ENCODE peak calls at places on chromosomes 3 and 15, in six cellular contexts. Y, D, H, B, J and L are unnamed samples.

GRCh38 chr15:42547926-42548257 is 701 bp downstream of the LRRC57 start:
- DNase-seq in B (peak), H (peak), J (no peak), D (peak), Y (no peak), L (peak)

GRCh38 chr15:90345859-90346258 is 6.2 kb upstream of the ZNF774 start:
- DNase-seq in B (no peak), D (no peak), Y (no peak), H (no peak), J (no peak), L (no peak)

GRCh38 chr3:38008191-38008701 is 17.7 kb downstream of the VILL start:
- DNase-seq in D (no peak), J (no peak), B (no peak), H (no peak), Y (no peak), L (no peak)

GRCh38 chr3:126519506-126520455 is 2.2 kb upstream of the UROC1 start:
- DNase-seq in J (no peak), B (no peak), Y (no peak), H (no peak), D (no peak), L (no peak)

GRCh38 chr3:58058654-58059263 is 50.5 kb downstream of the FLNB start:
- DNase-seq in J (no peak), Y (no peak), D (no peak), H (peak), B (no peak), L (peak)

GRCh38 chr15:57747206-57747605 is 40.7 kb downstream of the POLR2M start:
- DNase-seq in Y (no peak), D (no peak), H (no peak), B (no peak), J (no peak), L (no peak)

GRCh38 chr15:68807249-68807648 is 13.4 kb downstream of the ANP32A start:
- DNase-seq in J (no peak), H (no peak), D (no peak), Y (no peak), B (no peak), L (no peak)

GRCh38 chr3:23691343-23691895 is 114.3 kb upstream of the UBE2E1 start:
- DNase-seq in B (no peak), J (no peak), H (no peak), Y (no peak), D (no peak), L (peak)

GRCh38 chr15:89361451-89362202 is 27.0 kb upstream of the POLG start:
- DNase-seq in Y (peak), D (peak), B (peak), H (peak), J (peak), L (peak)

GRCh38 chr3:196711838-196712513 is at the start of the genes CEP19 and PIGX:
- DNase-seq in Y (peak), D (peak), H (peak), J (peak), B (peak), L (peak)

GRCh38 chr15:27250223-27250622 is 279.2 kb downstream of the GABRG3 start:
- DNase-seq in D (peak), H (no peak), Y (no peak), B (no peak), J (no peak), L (no peak)

GRCh38 chr3:31546152-31546551 is 13.4 kb downstream of the STT3B start:
- DNase-seq in H (peak), Y (no peak), B (no peak), D (no peak), J (no peak), L (no peak)

GRCh38 chr3:174955513-174956001 is 96.4 kb downstream of the NAALADL2 start:
- DNase-seq in D (no peak), H (no peak), Y (no peak), B (no peak), J (no peak), L (peak)

GRCh38 chr3:113747719-113748046 is 848 bp downstream of the ATP6V1A start:
- DNase-seq in Y (no peak), H (no peak), D (peak), J (no peak), B (no peak), L (no peak)

GRCh38 chr15:40096094-40096876 is 12.4 kb downstream of the BMF start:
- DNase-seq in H (no peak), J (no peak), B (no peak), Y (no peak), D (no peak), L (no peak)

GRCh38 chr3:126056123-126056522 is 27.8 kb downstream of the SLC41A3 start:
- DNase-seq in Y (no peak), J (no peak), H (no peak), B (no peak), D (no peak), L (no peak)

GRCh38 chr3:114608293-114608692 is 314.5 kb downstream of the TIGIT start:
- DNase-seq in J (no peak), Y (no peak), D (no peak), H (peak), B (no peak), L (peak)

GRCh38 chr3:129599607-129600006 is 6.9 kb downstream of the PLXND1 start:
- DNase-seq in Y (no peak), B (peak), H (peak), J (peak), D (no peak), L (peak)

GRCh38 chr15:80906159-80906775 is 83.4 kb downstream of the MESD start:
- DNase-seq in D (peak), J (no peak), B (no peak), H (peak), Y (no peak), L (peak)

GRCh38 chr3:58471025-58471887 is 20.6 kb upstream of the KCTD6 start:
- DNase-seq in J (peak), H (peak), B (no peak), D (peak), Y (peak), L (peak)

GRCh38 chr3:188170461-188171459 is 16.8 kb downstream of the LPP start:
- DNase-seq in D (no peak), J (no peak), Y (peak), B (no peak), H (no peak), L (no peak)

GRCh38 chr15:25811481-25811906 is 51.6 kb downstream of the ATP10A start:
- DNase-seq in D (no peak), Y (no peak), J (no peak), H (no peak), B (no peak), L (no peak)

GRCh38 chr3:59885103-59885502 is 835.3 kb upstream of the CFAP20DC start:
- DNase-seq in J (no peak), B (no peak), H (no peak), Y (no peak), D (no peak), L (no peak)

GRCh38 chr3:135137296-135137695 is 342.2 kb downstream of the EPHB1 start:
- DNase-seq in H (no peak), D (no peak), B (no peak), J (no peak), Y (no peak), L (no peak)

GRCh38 chr3:134563614-134564013 is 77.8 kb downstream of the CEP63 start:
- DNase-seq in J (no peak), B (no peak), H (no peak), D (no peak), Y (no peak), L (no peak)

GRCh38 chr3:150760431-150761200 is 2.4 kb downstream of the SIAH2 start:
- DNase-seq in B (no peak), J (no peak), Y (no peak), H (no peak), D (no peak), L (no peak)

GRCh38 chr15:90221251-90221900 is 12.4 kb downstream of the CIB1 start:
- DNase-seq in H (peak), J (peak), B (peak), D (peak), Y (no peak), L (peak)

GRCh38 chr15:83569341-83569740 is 84.6 kb upstream of the ADAMTSL3 start:
- DNase-seq in D (no peak), B (no peak), H (no peak), J (no peak), Y (no peak), L (no peak)

GRCh38 chr15:90642464-90643300 is 74.5 kb upstream of the BLM start:
- DNase-seq in Y (no peak), H (no peak), D (no peak), J (no peak), B (no peak), L (no peak)

GRCh38 chr3:144363856-144364255 is 392.2 kb downstream of the DIPK2A start:
- DNase-seq in B (no peak), H (no peak), Y (no peak), D (no peak), J (no peak), L (peak)